ENCODE peak calls at places on chromosomes 16 and 17, in six cellular contexts. I is tibial artery, T is NCI-H1105, K is caudate nucleus, W is A172, D is amniotic epithelial cell. E is an unnamed sample.

GRCh38 chr17:50249887-50250286 is 24.4 kb upstream of the TMEM92 start:
- DNase-seq in I (no peak), T (no peak), K (no peak), W (no peak), D (no peak), E (no peak)

GRCh38 chr17:40355123-40355803 is 9.3 kb downstream of the GJD3 start:
- DNase-seq in I (peak; percentile 71), T (peak; percentile 31), K (no peak), W (peak; percentile 44), D (peak; percentile 44), E (peak; percentile 52)

GRCh38 chr17:9432867-9433495 is 142.6 kb downstream of the STX8 start:
- DNase-seq in I (no peak), T (no peak), K (no peak), W (no peak), D (peak; percentile 45), E (no peak)

GRCh38 chr17:17435323-17435722 is 41.5 kb upstream of the MED9 start:
- DNase-seq in I (no peak), T (no peak), K (no peak), W (peak; percentile 77), D (peak; percentile 95), E (no peak)

GRCh38 chr16:76287466-76287865 is 10.3 kb downstream of the CNTNAP4 start:
- DNase-seq in I (no peak), T (no peak), K (no peak), W (no peak), D (peak; percentile 25), E (no peak)

GRCh38 chr17:33113281-33114010 is 121.8 kb downstream of the SPACA3 start:
- DNase-seq in I (no peak), T (no peak), K (no peak), W (no peak), D (no peak), E (no peak)

GRCh38 chr17:45700171-45701090 is 83.7 kb upstream of the CRHR1 start:
- DNase-seq in I (no peak), T (peak; percentile 86), K (no peak), W (no peak), D (no peak), E (peak; percentile 66)

GRCh38 chr17:2894782-2895181 is 98.5 kb downstream of the RAP1GAP2 start:
- DNase-seq in I (no peak), T (no peak), K (no peak), W (no peak), D (no peak), E (no peak)

GRCh38 chr17:17446666-17447155 is 30.1 kb upstream of the MED9 start:
- DNase-seq in I (no peak), T (no peak), K (no peak), W (no peak), D (no peak), E (no peak)

GRCh38 chr17:37494401-37494831 is 4.7 kb downstream of the DUSP14 start:
- DNase-seq in I (no peak), T (no peak), K (no peak), W (no peak), D (peak; percentile 29), E (no peak)

GRCh38 chr17:49486012-49486641 is 9.0 kb upstream of the NGFR start:
- DNase-seq in I (no peak), T (no peak), K (no peak), W (no peak), D (no peak), E (no peak)

GRCh38 chr16:71929048-71929447 is 33.7 kb downstream of the IST1 start:
- DNase-seq in I (no peak), T (no peak), K (no peak), W (peak; percentile 73), D (peak; percentile 68), E (no peak)

GRCh38 chr16:27374794-27375499 is 27.0 kb upstream of the IL21R start:
- DNase-seq in I (peak; percentile 55), T (peak; percentile 6), K (no peak), W (peak; percentile 91), D (peak; percentile 90), E (no peak)